ENCODE peak calls at places on chromosomes 3 and 15, in five cellular contexts. T is RWPE2, D is GM20000, X is stomach, Z is heart right ventricle. K is an unnamed sample.

GRCh38 chr15:70061696-70062270 is 35.9 kb downstream of the TLE3 start:
- DNase-seq in T (no peak), D (no peak), X (no peak), Z (no peak), K (no peak)

GRCh38 chr3:169179193-169180122 is 484.1 kb downstream of the MECOM start:
- DNase-seq in T (no peak), D (no peak), X (no peak), Z (no peak), K (peak; percentile 18)

GRCh38 chr15:96593735-96594134 is 263.2 kb downstream of the NR2F2 start:
- DNase-seq in T (no peak), D (no peak), X (no peak), Z (no peak), K (peak; percentile 2)

GRCh38 chr3:66092175-66092990 is 53.7 kb upstream of the MAGI1 start:
- DNase-seq in T (no peak), D (no peak), X (no peak), Z (no peak), K (no peak)

GRCh38 chr3:106058485-106058884 is 189.7 kb upstream of the CBLB start:
- DNase-seq in T (no peak), D (no peak), X (no peak), Z (no peak), K (peak; percentile 36)

GRCh38 chr15:91271565-91272153 is 171.6 kb downstream of the SV2B start:
- DNase-seq in T (no peak), D (peak; percentile 66), X (peak; percentile 58), Z (peak; percentile 38), K (peak; percentile 70)

GRCh38 chr3:153291052-153291689 is 129.1 kb downstream of the RAP2B start:
- DNase-seq in T (no peak), D (no peak), X (no peak), Z (no peak), K (peak; percentile 68)

GRCh38 chr15:41727143-41727542 is 47.1 kb upstream of the MAPKBP1 start:
- DNase-seq in T (no peak), D (no peak), X (no peak), Z (no peak), K (no peak)

GRCh38 chr15:37520882-37521281 is 413.6 kb upstream of the TMCO5A start:
- DNase-seq in T (no peak), D (no peak), X (no peak), Z (no peak), K (no peak)

GRCh38 chr15:61226313-61227250 is 2.5 kb downstream of the RORA start:
- DNase-seq in T (no peak), D (no peak), X (no peak), Z (no peak), K (no peak)

GRCh38 chr3:115788921-115789470 is 165.7 kb downstream of the GAP43 start:
- DNase-seq in T (no peak), D (no peak), X (no peak), Z (no peak), K (peak; percentile 93)

DNA sequence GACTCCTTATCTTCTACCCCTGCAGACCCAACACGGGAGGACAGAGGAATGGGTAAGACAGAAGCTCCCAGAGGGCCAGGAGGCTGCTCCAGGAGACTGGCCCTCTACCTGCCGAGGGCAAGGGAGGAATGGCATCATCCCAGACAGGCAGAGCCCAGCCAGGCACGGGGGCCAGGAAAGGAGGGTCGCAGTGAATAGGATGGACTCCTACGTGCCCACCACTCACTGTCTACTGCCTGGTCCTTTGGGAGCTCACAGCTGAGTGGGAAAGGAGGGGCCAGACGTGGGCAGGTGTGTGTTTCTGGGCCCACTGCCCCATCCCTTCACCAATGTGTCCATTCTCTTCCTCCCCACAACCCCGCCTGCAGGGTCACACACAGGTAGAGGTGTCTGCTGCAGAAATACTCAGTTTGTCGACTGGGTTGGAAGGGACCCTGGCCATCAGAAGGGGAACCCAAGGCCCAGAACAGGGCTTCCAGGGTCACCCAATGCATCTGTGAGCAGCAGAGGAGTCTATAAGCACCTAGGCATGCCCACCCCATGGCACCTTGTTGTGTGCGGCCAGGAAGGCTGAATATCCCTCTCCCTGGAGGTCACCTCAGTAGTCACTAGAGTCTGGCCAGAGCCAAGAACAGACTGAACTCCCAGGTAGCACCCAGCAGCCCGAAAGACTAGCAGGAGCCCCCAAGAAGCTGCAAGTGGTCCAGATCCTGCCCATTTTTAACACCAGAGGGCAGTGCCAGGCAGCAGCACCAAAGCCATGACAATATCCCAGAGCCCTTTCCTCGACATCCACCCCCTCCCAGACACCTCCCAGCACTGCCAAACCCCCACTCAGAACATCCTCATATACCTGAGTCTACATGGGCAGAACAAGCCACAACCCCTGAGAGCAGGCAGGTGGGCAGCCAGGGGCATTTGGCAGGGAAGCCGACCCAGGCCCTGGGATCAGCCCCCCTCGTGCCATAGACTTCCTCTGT is 24.0 kb downstream of the TKT start:
- DNase-seq in T (no peak), D (no peak), X (no peak), Z (no peak), K (no peak)
- TF ChIP-seq CTCF in T (peak; percentile 15), D (no peak), X (no peak), Z (peak; percentile 24), K (peak; percentile 19)

GRCh38 chr3:189049458-189050231 is 122.1 kb upstream of the TPRG1 start:
- DNase-seq in T (no peak), D (no peak), X (no peak), Z (no peak), K (no peak)
- TF ChIP-seq CTCF in T (no peak), D (no peak), X (no peak), Z (no peak), K (peak; percentile 12)

DNA sequence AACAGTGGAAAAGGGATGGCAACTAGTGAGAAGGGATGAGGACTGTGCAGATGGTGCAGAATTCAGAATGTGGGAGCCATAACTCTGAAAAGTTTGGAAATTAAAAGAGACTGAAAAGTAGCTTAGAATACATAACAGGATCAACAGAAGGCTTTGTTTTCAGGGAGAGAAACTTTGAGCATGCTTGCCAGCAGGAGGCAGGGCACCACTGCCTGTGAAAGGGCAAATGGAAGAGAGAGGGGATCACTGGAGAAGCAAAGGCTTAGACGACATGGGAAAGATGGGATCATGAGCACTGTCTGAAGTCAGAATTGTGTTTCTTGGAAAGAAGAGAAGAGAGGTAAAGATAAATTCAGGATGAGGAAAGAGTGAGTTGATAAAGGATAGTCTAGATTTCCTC is 99.6 kb downstream of the ABI3BP start:
- DNase-seq in T (no peak), D (no peak), X (no peak), Z (no peak), K (peak; percentile 59)
- TF ChIP-seq CTCF in T (peak; percentile 28), D (no peak), X (peak; percentile 10), Z (peak; percentile 56), K (peak; percentile 75)

DNA sequence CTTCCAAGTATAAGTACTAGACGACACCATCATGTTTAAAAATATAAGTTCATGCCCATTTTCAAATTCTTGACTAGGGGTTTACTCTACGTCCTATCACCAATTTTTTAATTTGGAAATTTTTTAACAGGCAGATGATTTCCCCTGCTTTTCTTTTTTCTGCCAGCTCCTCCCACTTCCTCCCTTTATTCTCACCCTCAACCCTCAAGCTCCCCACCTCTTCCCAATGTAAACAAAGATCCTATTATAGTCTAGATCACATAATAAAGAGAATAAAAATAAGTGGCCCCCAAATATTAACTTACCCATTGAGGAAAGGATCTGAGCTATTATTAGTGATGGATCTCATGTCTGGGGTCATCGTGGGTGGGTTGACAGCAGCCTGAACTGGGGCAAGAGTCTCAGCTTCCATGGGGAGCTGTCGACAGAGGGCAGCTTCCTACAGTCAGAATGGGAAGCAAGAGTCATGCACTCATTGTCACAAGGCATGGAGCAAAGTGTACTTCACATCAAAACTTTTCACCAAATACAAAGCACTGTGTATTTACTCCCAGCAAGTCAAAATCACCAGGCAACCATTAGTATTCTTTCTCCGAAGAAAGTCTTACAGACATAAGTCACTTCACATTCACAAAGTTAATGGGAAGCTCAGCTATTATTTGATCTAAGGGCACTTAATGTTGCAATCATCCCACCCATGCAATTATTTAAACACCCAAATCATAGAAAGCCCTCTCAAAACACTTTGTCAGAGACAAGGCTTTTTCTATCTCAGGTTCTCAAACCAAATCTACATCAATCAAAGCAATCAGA is 53.2 kb downstream of the TM4SF4 start:
- DNase-seq in T (no peak), D (no peak), X (no peak), Z (peak; percentile 36), K (peak; percentile 26)
- TF ChIP-seq CTCF in T (peak; percentile 13), D (no peak), X (no peak), Z (peak; percentile 68), K (peak; percentile 18)